ENCODE peak calls at places on chromosomes 5 and 9, in seven cellular contexts. X is foreskin fibroblast, P is Panc1, A is GM12865, F is tibial nerve, V is brain microvascular endothelial cell, S is WERI-Rb-1. Q is an unnamed sample.

GRCh38 chr5:33148076-33148501 is 292.7 kb upstream of the TARS1 start:
- DNase-seq in A (no peak), S (no peak), V (peak; percentile 90), X (peak; percentile 82), P (peak; percentile 77), F (peak; percentile 56), Q (peak; percentile 82)

GRCh38 chr9:93479726-93480125 is 26.3 kb upstream of the FAM120AOS start:
- DNase-seq in X (peak; percentile 20), F (peak; percentile 12), P (no peak), A (no peak), V (no peak), S (no peak), Q (no peak)

GRCh38 chr9:127166651-127167524 is 44.5 kb upstream of the ANGPTL2 start:
- DNase-seq in X (no peak), P (no peak), F (no peak), A (peak; percentile 96), V (no peak), S (peak; percentile 53), Q (no peak)

GRCh38 chr5:174424219-174425053 is 299.9 kb upstream of the MSX2 start:
- DNase-seq in A (no peak), S (no peak), X (no peak), P (no peak), V (no peak), F (no peak), Q (no peak)

GRCh38 chr5:5290674-5291334 is 131.7 kb upstream of the ICE1 start:
- DNase-seq in P (no peak), F (no peak), A (no peak), V (no peak), S (no peak), X (no peak), Q (no peak)

GRCh38 chr5:61200582-61201155 is 38.4 kb upstream of the SMIM15 start:
- DNase-seq in S (no peak), F (no peak), P (no peak), X (no peak), V (peak; percentile 66), A (peak; percentile 77), Q (peak; percentile 41)

GRCh38 chr5:1058988-1059883 is 50.6 kb downstream of the NKD2 start:
- DNase-seq in F (no peak), V (no peak), X (no peak), S (no peak), A (no peak), P (no peak), Q (peak; percentile 85)

GRCh38 chr5:140339636-140340035 is 6.8 kb downstream of the HBEGF start:
- DNase-seq in P (no peak), X (no peak), A (peak; percentile 17), F (no peak), V (no peak), S (no peak), Q (no peak)

GRCh38 chr5:56515011-56515410 is 281.9 kb upstream of the ANKRD55 start:
- DNase-seq in X (no peak), S (peak; percentile 80), F (no peak), P (no peak), A (no peak), V (no peak), Q (no peak)

DNA sequence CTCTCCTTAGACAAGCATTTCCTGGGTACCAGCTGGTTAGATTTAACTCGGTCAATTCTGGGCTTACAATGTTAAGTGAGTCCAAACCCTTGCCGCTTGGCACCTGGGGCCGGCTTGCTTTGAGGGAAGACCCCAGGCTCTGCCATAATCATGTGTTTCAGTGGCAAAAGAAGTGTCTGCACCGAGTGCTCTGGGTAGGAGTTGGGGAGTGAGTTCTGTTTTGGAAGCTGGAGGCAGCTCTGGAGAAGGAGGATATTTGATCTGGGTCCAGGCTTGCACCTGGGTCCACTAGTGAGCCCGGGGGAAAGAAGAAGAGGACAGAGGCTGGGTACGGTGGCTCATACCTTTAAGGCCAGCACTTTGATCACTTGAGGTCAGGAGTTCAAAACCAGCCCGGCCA is 8.4 kb upstream of the OLFM1 start:
- DNase-seq in A (no peak), X (no peak), S (no peak), P (no peak), F (no peak), V (no peak), Q (peak; percentile 76)
- H3K4me3 ChIP-seq in A (no peak overlapping the region), X (no peak overlapping the region), S (peak overlapping the region; percentile 11), P (no peak overlapping the region), F (no peak overlapping the region), V (no peak overlapping the region), Q (no peak overlapping the region)

DNA sequence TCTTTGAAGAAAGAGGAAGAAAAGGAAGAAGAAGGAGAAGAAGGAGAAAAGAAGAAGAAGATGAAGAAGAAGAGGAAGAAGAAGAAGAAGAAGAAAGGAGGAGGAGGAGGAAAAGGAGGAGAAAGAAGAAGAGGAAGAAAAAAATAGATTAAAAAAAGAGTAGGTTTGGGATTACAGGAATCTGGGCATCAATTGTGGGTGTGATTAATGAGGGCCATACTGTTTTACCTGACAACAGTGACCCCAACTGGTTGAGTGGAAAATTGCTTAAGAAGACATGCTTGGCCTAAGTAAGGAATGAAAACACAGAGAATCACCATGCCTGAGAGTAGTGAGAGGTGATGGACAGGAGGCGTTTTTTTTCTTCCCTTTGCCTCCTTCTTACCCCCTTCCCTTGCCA is 114.6 kb downstream of the FAM170A start:
- DNase-seq in V (peak; percentile 53), P (peak; percentile 13), X (no peak), A (peak; percentile 71), F (no peak), S (peak; percentile 27), Q (no peak)
- TF ChIP-seq CTCF in V (peak; percentile 58), P (peak; percentile 47), X (peak; percentile 19), A (peak; percentile 67), F (no peak), S (peak; percentile 66), Q (peak; percentile 47)

DNA sequence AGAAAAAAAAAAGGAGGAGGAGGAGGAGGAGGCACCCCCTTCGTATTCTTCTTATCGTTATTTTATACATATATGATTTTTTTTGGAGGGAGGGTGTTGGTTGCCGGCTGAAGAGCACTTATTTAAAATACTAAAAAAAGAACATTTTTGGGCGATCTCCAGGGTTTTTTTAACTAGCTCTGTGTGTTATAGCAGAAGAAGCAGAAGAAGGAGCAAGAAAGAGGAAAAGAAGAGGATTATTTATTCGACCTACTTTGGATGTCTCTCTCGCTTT is 440 bp downstream of the NR2F1 start:
- DNase-seq in F (no peak), V (no peak), X (no peak), A (no peak), P (no peak), S (no peak), Q (no peak)
- H3K4me3 ChIP-seq in F (peak overlapping the region; percentile 94), V (peak overlapping the region; percentile 68), X (peak overlapping the region; percentile 80), A (peak overlapping the region; percentile 29), P (peak overlapping the region; percentile 68), S (peak overlapping the region; percentile 71), Q (peak overlapping the region; percentile 94)

GRCh38 chr5:105218018-105218417 is 1655.4 kb upstream of the NUDT12 start:
- DNase-seq in X (no peak), V (no peak), F (no peak), P (no peak), S (no peak), A (no peak), Q (no peak)
- TF ChIP-seq CTCF in X (no peak), V (no peak), F (no peak), P (no peak), S (no peak), A (no peak), Q (no peak)

DNA sequence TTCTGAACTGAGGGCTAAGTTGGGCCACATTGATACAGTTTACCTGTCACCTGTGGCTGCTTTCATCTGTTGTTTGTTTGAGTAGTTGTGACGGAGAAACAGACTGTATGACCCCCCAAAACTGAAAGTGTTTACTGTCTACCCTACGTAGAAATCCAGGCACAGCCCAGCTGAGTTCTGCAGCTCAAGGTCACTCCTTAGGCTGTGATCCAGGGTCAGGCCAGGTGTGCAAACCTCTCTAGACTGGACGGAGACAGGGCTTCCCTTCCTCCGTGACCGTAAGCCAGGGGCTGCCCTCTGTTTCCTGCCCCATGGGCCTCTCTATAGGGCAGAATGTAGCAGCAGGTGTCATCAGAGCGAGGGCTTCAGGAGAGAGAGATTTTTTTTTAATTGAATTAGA is 207.9 kb upstream of the OTULINL start:
- DNase-seq in X (no peak), A (no peak), S (no peak), V (no peak), F (no peak), P (no peak), Q (no peak)
- H3K4me3 ChIP-seq in X (no peak overlapping the region), A (no peak overlapping the region), S (no peak overlapping the region), V (no peak overlapping the region), F (no peak overlapping the region), P (no peak overlapping the region), Q (no peak overlapping the region)

DNA sequence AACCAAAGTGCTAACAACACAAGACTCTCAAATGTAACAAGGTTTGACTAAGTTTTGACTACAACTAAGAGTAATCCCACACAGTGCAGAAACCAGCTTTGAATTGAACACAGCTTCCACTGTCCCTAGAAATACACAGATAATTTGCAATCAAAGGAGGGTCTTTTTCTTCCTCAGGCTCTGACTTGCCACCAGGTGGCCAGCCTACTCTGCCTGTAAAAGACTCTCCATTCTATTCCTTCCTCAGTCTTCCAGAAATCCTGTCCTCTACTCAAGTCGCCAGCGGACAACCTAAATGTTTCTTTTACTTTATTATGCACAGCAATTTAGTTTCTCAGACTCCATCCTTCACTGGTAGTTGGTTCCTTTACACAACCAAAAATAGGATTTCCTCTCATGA is 32.2 kb upstream of the MCTP1 start:
- DNase-seq in P (no peak), A (no peak), X (no peak), V (no peak), F (no peak), S (peak; percentile 24), Q (peak; percentile 5)
- TF ChIP-seq CTCF in P (peak; percentile 31), A (no peak), X (no peak), V (peak; percentile 47), F (no peak), S (peak; percentile 65), Q (peak; percentile 9)

DNA sequence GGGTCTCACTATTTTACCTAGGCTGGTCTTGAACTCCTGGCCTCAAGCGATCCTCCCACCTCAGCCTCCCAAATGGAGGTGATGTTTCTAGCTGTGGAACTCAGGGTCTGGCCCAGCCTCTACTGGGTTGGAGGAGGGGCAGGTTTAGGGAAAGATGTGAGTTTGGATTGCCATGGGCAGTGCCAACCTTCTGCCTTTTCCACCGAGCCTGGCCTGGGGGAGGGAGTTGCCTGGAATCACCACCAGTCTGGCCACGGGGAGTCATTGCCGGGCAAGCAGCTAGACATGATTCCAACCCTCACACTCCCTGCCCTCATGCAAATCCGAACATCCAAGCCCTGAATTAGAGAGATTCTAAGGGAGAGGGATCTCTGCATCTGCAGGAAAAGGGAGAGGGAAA is 21.0 kb upstream of the VDAC1 start:
- DNase-seq in F (no peak), S (no peak), P (no peak), X (no peak), A (no peak), V (no peak), Q (no peak)
- H3K4me3 ChIP-seq in F (no peak overlapping the region), S (no peak overlapping the region), P (no peak overlapping the region), X (no peak overlapping the region), A (no peak overlapping the region), V (no peak overlapping the region), Q (no peak overlapping the region)

DNA sequence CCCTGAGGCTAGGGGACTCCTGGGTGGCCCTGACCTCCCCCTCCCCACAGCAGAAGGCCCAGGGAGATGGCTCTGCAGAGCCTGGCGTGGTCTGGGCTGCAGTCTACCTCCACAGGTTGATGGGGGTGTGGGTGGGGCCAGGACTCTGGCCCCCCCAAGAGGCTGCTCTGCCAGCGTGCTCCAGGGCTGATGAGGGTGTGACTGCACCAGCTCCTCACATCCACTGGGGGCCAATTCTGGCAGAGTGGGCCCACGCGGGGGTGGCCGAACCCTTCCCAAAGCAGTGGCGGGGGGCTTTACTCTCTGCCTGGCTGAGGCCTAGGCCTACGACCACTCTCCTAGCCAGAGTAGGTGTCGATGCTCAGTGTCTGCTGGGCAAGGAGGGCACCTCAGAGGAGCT is 28.0 kb upstream of the UBAC1 start:
- DNase-seq in S (no peak), A (no peak), F (no peak), V (no peak), P (no peak), X (no peak), Q (no peak)
- TF ChIP-seq CTCF in S (no peak), A (no peak), F (no peak), V (peak; percentile 13), P (no peak), X (no peak), Q (no peak)